ENCODE peak calls at places on chromosome 17, in six cellular contexts. One of them, this sample, is unnamed.

GRCh38 chr17:48597775-48598631 is 4.4 kb upstream of the HOXB5 start:
- DNase-seq in mesendoderm: no peak
- DNase-seq in pancreas: no peak
- DNase-seq in tibial artery: no peak
- DNase-seq in tibial nerve: no peak
- DNase-seq in astrocyte: no peak
- DNase-seq in this sample: no peak

GRCh38 chr17:80026359-80027042 is 9.2 kb downstream of the TBC1D16 start:
- DNase-seq in mesendoderm: no peak
- DNase-seq in pancreas: peak; percentile 71
- DNase-seq in tibial artery: peak; percentile 76
- DNase-seq in tibial nerve: peak; percentile 75
- DNase-seq in astrocyte: no peak
- DNase-seq in this sample: no peak

GRCh38 chr17:10616502-10617119 is 40.5 kb downstream of the MYH3 start:
- DNase-seq in mesendoderm: peak; percentile 93
- DNase-seq in pancreas: peak; percentile 42
- DNase-seq in tibial artery: peak; percentile 82
- DNase-seq in tibial nerve: peak; percentile 88
- DNase-seq in astrocyte: peak; percentile 16
- DNase-seq in this sample: peak; percentile 80

GRCh38 chr17:41992576-41992975 is 24.7 kb downstream of the DNAJC7 start:
- DNase-seq in mesendoderm: no peak
- DNase-seq in pancreas: no peak
- DNase-seq in tibial artery: no peak
- DNase-seq in tibial nerve: no peak
- DNase-seq in astrocyte: no peak
- DNase-seq in this sample: no peak

GRCh38 chr17:43645765-43646481 is 15.8 kb downstream of the MEOX1 start:
- DNase-seq in mesendoderm: no peak
- DNase-seq in pancreas: peak; percentile 24
- DNase-seq in tibial artery: peak; percentile 82
- DNase-seq in tibial nerve: peak; percentile 57
- DNase-seq in astrocyte: no peak
- DNase-seq in this sample: no peak

GRCh38 chr17:80034977-80035686 is 540 bp downstream of the TBC1D16 start:
- DNase-seq in mesendoderm: peak; percentile 50
- DNase-seq in pancreas: no peak
- DNase-seq in tibial artery: no peak
- DNase-seq in tibial nerve: no peak
- DNase-seq in astrocyte: peak; percentile 29
- DNase-seq in this sample: peak; percentile 20

GRCh38 chr17:27878776-27879562 is 14.2 kb downstream of the LYRM9 start:
- DNase-seq in mesendoderm: no peak
- DNase-seq in pancreas: no peak
- DNase-seq in tibial artery: no peak
- DNase-seq in tibial nerve: no peak
- DNase-seq in astrocyte: no peak
- DNase-seq in this sample: no peak

GRCh38 chr17:59513934-59514841 is 51.2 kb upstream of the DHX40 start:
- DNase-seq in mesendoderm: no peak
- DNase-seq in pancreas: peak; percentile 59
- DNase-seq in tibial artery: peak; percentile 76
- DNase-seq in tibial nerve: peak; percentile 85
- DNase-seq in astrocyte: peak; percentile 73
- DNase-seq in this sample: peak; percentile 46

GRCh38 chr17:7483238-7484066 is 714 bp upstream of the POLR2A start:
- DNase-seq in mesendoderm: peak; percentile 97
- DNase-seq in pancreas: peak; percentile 90
- DNase-seq in tibial artery: peak; percentile 98
- DNase-seq in tibial nerve: peak; percentile 99
- DNase-seq in astrocyte: peak; percentile 83
- DNase-seq in this sample: peak; percentile 91

GRCh38 chr17:30819941-30820705 is 4.4 kb downstream of the CRLF3 start:
- DNase-seq in mesendoderm: no peak
- DNase-seq in pancreas: no peak
- DNase-seq in tibial artery: no peak
- DNase-seq in tibial nerve: no peak
- DNase-seq in astrocyte: no peak
- DNase-seq in this sample: no peak

GRCh38 chr17:72666519-72666874 is 426.0 kb downstream of the SLC39A11 start:
- DNase-seq in mesendoderm: no peak
- DNase-seq in pancreas: no peak
- DNase-seq in tibial artery: no peak
- DNase-seq in tibial nerve: no peak
- DNase-seq in astrocyte: peak; percentile 25
- DNase-seq in this sample: peak; percentile 20

GRCh38 chr17:30236807-30237206 is 1.3 kb upstream of the SLC6A4 start:
- DNase-seq in mesendoderm: peak; percentile 59
- DNase-seq in pancreas: peak; percentile 43
- DNase-seq in tibial artery: no peak
- DNase-seq in tibial nerve: peak; percentile 15
- DNase-seq in astrocyte: peak; percentile 8
- DNase-seq in this sample: no peak

GRCh38 chr17:60039096-60039495 is 39.6 kb downstream of the HEATR6 start:
- DNase-seq in mesendoderm: no peak
- DNase-seq in pancreas: no peak
- DNase-seq in tibial artery: no peak
- DNase-seq in tibial nerve: no peak
- DNase-seq in astrocyte: peak; percentile 12
- DNase-seq in this sample: peak; percentile 4

GRCh38 chr17:46154151-46154816 is 38.9 kb downstream of the KANSL1 start:
- DNase-seq in mesendoderm: no peak
- DNase-seq in pancreas: no peak
- DNase-seq in tibial artery: no peak
- DNase-seq in tibial nerve: no peak
- DNase-seq in astrocyte: peak; percentile 59
- DNase-seq in this sample: no peak

GRCh38 chr17:66783656-66784381 is 51.1 kb upstream of the CACNG5 start:
- DNase-seq in mesendoderm: no peak
- DNase-seq in pancreas: no peak
- DNase-seq in tibial artery: no peak
- DNase-seq in tibial nerve: no peak
- DNase-seq in astrocyte: no peak
- DNase-seq in this sample: no peak

GRCh38 chr17:48543854-48544355 is 1.0 kb downstream of the HOXB2 start:
- DNase-seq in mesendoderm: no peak
- DNase-seq in pancreas: no peak
- DNase-seq in tibial artery: no peak
- DNase-seq in tibial nerve: no peak
- DNase-seq in astrocyte: no peak
- DNase-seq in this sample: no peak

GRCh38 chr17:17130077-17130844 is 75.9 kb downstream of the PLD6 start:
- DNase-seq in mesendoderm: no peak
- DNase-seq in pancreas: no peak
- DNase-seq in tibial artery: no peak
- DNase-seq in tibial nerve: no peak
- DNase-seq in astrocyte: no peak
- DNase-seq in this sample: no peak

GRCh38 chr17:7060165-7060890 is 16.4 kb upstream of the SLC16A11 start:
- DNase-seq in mesendoderm: no peak
- DNase-seq in pancreas: no peak
- DNase-seq in tibial artery: no peak
- DNase-seq in tibial nerve: no peak
- DNase-seq in astrocyte: peak; percentile 93
- DNase-seq in this sample: peak; percentile 60

GRCh38 chr17:57412520-57413096 is 156.3 kb downstream of the MSI2 start:
- DNase-seq in mesendoderm: no peak
- DNase-seq in pancreas: no peak
- DNase-seq in tibial artery: no peak
- DNase-seq in tibial nerve: no peak
- DNase-seq in astrocyte: no peak
- DNase-seq in this sample: no peak

GRCh38 chr17:31439716-31440115 is 48.2 kb downstream of the RAB11FIP4 start:
- DNase-seq in mesendoderm: no peak
- DNase-seq in pancreas: no peak
- DNase-seq in tibial artery: no peak
- DNase-seq in tibial nerve: no peak
- DNase-seq in astrocyte: no peak
- DNase-seq in this sample: no peak

GRCh38 chr17:74453665-74454196 is 12.7 kb upstream of the CD300A start:
- DNase-seq in mesendoderm: no peak
- DNase-seq in pancreas: peak; percentile 92
- DNase-seq in tibial artery: peak; percentile 97
- DNase-seq in tibial nerve: no peak
- DNase-seq in astrocyte: no peak
- DNase-seq in this sample: no peak

GRCh38 chr17:49980703-49981197 is 11.8 kb downstream of the DLX4 start:
- DNase-seq in mesendoderm: peak; percentile 91
- DNase-seq in pancreas: no peak
- DNase-seq in tibial artery: no peak
- DNase-seq in tibial nerve: no peak
- DNase-seq in astrocyte: no peak
- DNase-seq in this sample: no peak

GRCh38 chr17:31085563-31085962 is 9.2 kb upstream of the NF1 start:
- DNase-seq in mesendoderm: no peak
- DNase-seq in pancreas: no peak
- DNase-seq in tibial artery: no peak
- DNase-seq in tibial nerve: no peak
- DNase-seq in astrocyte: peak; percentile 60
- DNase-seq in this sample: peak; percentile 55

DNA sequence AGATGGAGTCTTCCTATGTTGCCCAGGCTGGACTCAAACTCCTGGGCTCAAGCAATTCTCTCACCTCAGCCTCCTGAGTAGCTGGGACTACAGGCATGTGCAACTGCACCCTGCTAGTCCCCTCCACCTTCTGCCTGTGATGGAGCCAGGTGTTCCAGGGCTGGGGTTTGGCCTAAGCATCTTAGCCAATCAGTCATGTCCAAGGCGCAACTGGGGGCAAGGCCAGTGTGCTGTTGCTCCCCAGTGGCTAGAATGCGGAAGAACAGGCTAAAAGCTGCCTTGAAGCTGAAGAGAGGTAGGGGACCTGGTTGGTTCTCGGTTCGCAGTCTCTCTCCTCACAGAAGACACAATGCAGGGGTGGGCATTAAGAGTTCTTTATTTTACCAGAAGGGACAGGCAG is 18.6 kb downstream of the FLOT2 start:
- DNase-seq in mesendoderm: peak; percentile 86
- DNase-seq in pancreas: no peak
- DNase-seq in tibial artery: no peak
- DNase-seq in tibial nerve: no peak
- DNase-seq in astrocyte: peak; percentile 27
- DNase-seq in this sample: peak; percentile 38
- H3K27ac ChIP-seq in mesendoderm: no peak overlapping the region
- H3K27ac ChIP-seq in pancreas: no peak overlapping the region
- H3K27ac ChIP-seq in tibial artery: no peak overlapping the region
- H3K27ac ChIP-seq in tibial nerve: no peak overlapping the region
- H3K27ac ChIP-seq in astrocyte: no peak overlapping the region
- H3K27ac ChIP-seq in this sample: no peak overlapping the region

GRCh38 chr17:36485027-36485426 is 1.5 kb upstream of the ZNHIT3 start:
- DNase-seq in mesendoderm: no peak
- DNase-seq in pancreas: no peak
- DNase-seq in tibial artery: no peak
- DNase-seq in tibial nerve: no peak
- DNase-seq in astrocyte: no peak
- DNase-seq in this sample: no peak
- H3K4me3 ChIP-seq in mesendoderm: no peak overlapping the region
- H3K4me3 ChIP-seq in pancreas: no peak overlapping the region
- H3K4me3 ChIP-seq in tibial artery: no peak overlapping the region
- H3K4me3 ChIP-seq in tibial nerve: no peak overlapping the region
- H3K4me3 ChIP-seq in astrocyte: no peak overlapping the region
- H3K4me3 ChIP-seq in this sample: no peak overlapping the region

DNA sequence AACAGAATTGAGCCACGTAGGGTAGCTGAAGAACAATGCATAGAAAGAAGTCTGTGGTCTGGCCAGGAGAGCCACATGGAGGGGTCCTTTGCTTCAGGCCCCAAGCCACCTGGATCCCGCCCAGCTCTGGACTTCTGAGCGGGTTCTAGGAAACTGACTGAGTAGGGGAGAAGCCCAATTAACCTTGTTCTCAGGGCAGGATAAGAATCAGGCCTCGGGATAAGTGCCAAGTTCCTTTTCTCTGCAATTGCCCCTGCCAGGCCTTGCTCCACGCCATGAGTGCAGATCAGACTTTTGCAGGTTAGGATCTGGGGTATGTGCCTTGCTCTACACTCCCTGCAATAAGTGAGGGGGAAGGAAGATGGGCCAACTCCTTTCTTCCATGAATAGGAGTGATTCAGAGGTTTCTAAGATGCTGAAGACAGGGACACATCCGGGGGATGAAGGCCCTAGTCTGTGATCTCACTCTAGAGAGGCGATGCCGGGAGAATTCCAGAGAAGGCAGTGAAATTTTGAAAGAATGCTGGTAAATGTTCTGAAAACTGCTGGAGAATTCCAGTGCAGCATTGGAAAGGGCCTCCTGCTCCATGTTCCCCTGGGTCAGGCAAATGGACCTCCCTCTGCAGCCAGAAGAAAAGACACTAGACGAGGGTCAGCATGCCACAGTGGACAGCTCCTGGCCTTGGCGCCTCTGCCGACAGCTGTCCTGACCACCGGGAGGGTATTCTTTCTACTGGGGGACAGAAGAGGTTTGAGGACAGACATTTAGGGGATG is 5.8 kb downstream of the NEUROD2 start:
- DNase-seq in mesendoderm: no peak
- DNase-seq in pancreas: no peak
- DNase-seq in tibial artery: no peak
- DNase-seq in tibial nerve: no peak
- DNase-seq in astrocyte: no peak
- DNase-seq in this sample: no peak
- H3K27me3 ChIP-seq in mesendoderm: peaks cover 94% of the 10 kb centered on the region
- H3K27me3 ChIP-seq in pancreas: peaks cover 59% of the 10 kb centered on the region
- H3K27me3 ChIP-seq in tibial artery: peaks cover 99% of the 10 kb centered on the region
- H3K27me3 ChIP-seq in tibial nerve: peaks cover 7% of the 10 kb centered on the region
- H3K27me3 ChIP-seq in astrocyte: peaks cover 95% of the 10 kb centered on the region
- H3K27me3 ChIP-seq in this sample: peaks cover 96% of the 10 kb centered on the region

GRCh38 chr17:1890758-1891450 is 61.1 kb downstream of the RPA1 start:
- DNase-seq in mesendoderm: no peak
- DNase-seq in pancreas: no peak
- DNase-seq in tibial artery: no peak
- DNase-seq in tibial nerve: no peak
- DNase-seq in astrocyte: no peak
- DNase-seq in this sample: no peak
- H3K27ac ChIP-seq in mesendoderm: no peak overlapping the region
- H3K27ac ChIP-seq in pancreas: no peak overlapping the region
- H3K27ac ChIP-seq in tibial artery: no peak overlapping the region
- H3K27ac ChIP-seq in tibial nerve: no peak overlapping the region
- H3K27ac ChIP-seq in astrocyte: no peak overlapping the region
- H3K27ac ChIP-seq in this sample: no peak overlapping the region

DNA sequence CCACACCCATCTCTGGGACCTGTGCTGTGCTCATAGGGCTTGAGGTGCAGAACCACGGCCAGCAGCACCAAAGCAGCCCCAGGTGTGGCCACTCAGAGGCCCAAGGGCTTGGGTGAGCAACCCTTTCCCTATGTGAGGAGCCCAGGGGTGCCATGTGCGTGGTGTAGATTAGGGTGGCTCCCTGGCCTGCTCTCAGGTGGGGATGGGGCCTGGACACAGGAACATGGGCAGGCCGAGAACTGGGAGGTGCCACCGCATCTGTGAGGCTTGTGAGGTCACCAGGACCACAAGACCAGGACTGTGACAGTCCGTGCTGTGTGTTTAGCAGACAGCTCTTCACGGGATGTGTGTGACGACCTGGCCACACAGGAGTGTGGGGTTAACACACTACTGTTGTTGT is 103.5 kb upstream of the ZNF750 start:
- DNase-seq in mesendoderm: no peak
- DNase-seq in pancreas: no peak
- DNase-seq in tibial artery: peak; percentile 56
- DNase-seq in tibial nerve: no peak
- DNase-seq in astrocyte: no peak
- DNase-seq in this sample: no peak
- H3K4me3 ChIP-seq in mesendoderm: no peak overlapping the region
- H3K4me3 ChIP-seq in pancreas: no peak overlapping the region
- H3K4me3 ChIP-seq in tibial artery: no peak overlapping the region
- H3K4me3 ChIP-seq in tibial nerve: no peak overlapping the region
- H3K4me3 ChIP-seq in astrocyte: no peak overlapping the region
- H3K4me3 ChIP-seq in this sample: no peak overlapping the region

GRCh38 chr17:82317394-82318168 is at the start of gene CD7:
- DNase-seq in mesendoderm: no peak
- DNase-seq in pancreas: no peak
- DNase-seq in tibial artery: no peak
- DNase-seq in tibial nerve: no peak
- DNase-seq in astrocyte: no peak
- DNase-seq in this sample: no peak
- H3K27me3 ChIP-seq in mesendoderm: no peaks in the 10 kb centered on the region
- H3K27me3 ChIP-seq in pancreas: no peaks in the 10 kb centered on the region
- H3K27me3 ChIP-seq in tibial artery: peaks cover 70% of the 10 kb centered on the region
- H3K27me3 ChIP-seq in tibial nerve: no peaks in the 10 kb centered on the region
- H3K27me3 ChIP-seq in astrocyte: peaks cover 16% of the 10 kb centered on the region
- H3K27me3 ChIP-seq in this sample: peaks cover 34% of the 10 kb centered on the region

This sample was measured in brain microvascular endothelial cell.